ENCODE peak calls at places on chromosomes 12 and 14, in ten cellular contexts. One of them, this sample, is unnamed.

GRCh38 chr12:87368259-87368658 is 660.9 kb downstream of the C12orf50 start:
- DNase-seq in activated naive CD4-positive, alpha-beta T cell: no peak
- DNase-seq in SK-N-SH: no peak
- DNase-seq in NCI-H1092 treated with DMSO at 0.1 percent for 48 hours: peak
- DNase-seq in MM.1S: no peak
- DNase-seq in right atrium auricular region: no peak
- DNase-seq in iris pigment epithelial cell: no peak
- DNase-seq in GM10248: no peak
- DNase-seq in prostate gland: no peak
- DNase-seq in fibroblast of lung: no peak
- DNase-seq in this sample: no peak

GRCh38 chr14:51862171-51862838 is 1.9 kb downstream of the GNG2 start:
- DNase-seq in activated naive CD4-positive, alpha-beta T cell: no peak
- DNase-seq in SK-N-SH: no peak
- DNase-seq in NCI-H1092 treated with DMSO at 0.1 percent for 48 hours: peak
- DNase-seq in MM.1S: peak
- DNase-seq in right atrium auricular region: no peak
- DNase-seq in iris pigment epithelial cell: no peak
- DNase-seq in GM10248: no peak
- DNase-seq in prostate gland: no peak
- DNase-seq in fibroblast of lung: peak
- DNase-seq in this sample: no peak

GRCh38 chr14:74512431-74512830 is 18.9 kb downstream of the ISCA2 start:
- DNase-seq in activated naive CD4-positive, alpha-beta T cell: no peak
- DNase-seq in SK-N-SH: no peak
- DNase-seq in NCI-H1092 treated with DMSO at 0.1 percent for 48 hours: no peak
- DNase-seq in MM.1S: no peak
- DNase-seq in right atrium auricular region: no peak
- DNase-seq in iris pigment epithelial cell: no peak
- DNase-seq in GM10248: no peak
- DNase-seq in prostate gland: no peak
- DNase-seq in fibroblast of lung: no peak
- DNase-seq in this sample: no peak

GRCh38 chr14:79781882-79782281 is 429.4 kb downstream of the DIO2 start:
- DNase-seq in activated naive CD4-positive, alpha-beta T cell: no peak
- DNase-seq in SK-N-SH: no peak
- DNase-seq in NCI-H1092 treated with DMSO at 0.1 percent for 48 hours: no peak
- DNase-seq in MM.1S: no peak
- DNase-seq in right atrium auricular region: no peak
- DNase-seq in iris pigment epithelial cell: peak
- DNase-seq in GM10248: no peak
- DNase-seq in prostate gland: no peak
- DNase-seq in fibroblast of lung: peak
- DNase-seq in this sample: peak

GRCh38 chr14:85085981-85086380 is 444.0 kb upstream of the FLRT2 start:
- DNase-seq in activated naive CD4-positive, alpha-beta T cell: no peak
- DNase-seq in SK-N-SH: no peak
- DNase-seq in NCI-H1092 treated with DMSO at 0.1 percent for 48 hours: no peak
- DNase-seq in MM.1S: no peak
- DNase-seq in right atrium auricular region: no peak
- DNase-seq in iris pigment epithelial cell: no peak
- DNase-seq in GM10248: no peak
- DNase-seq in prostate gland: no peak
- DNase-seq in fibroblast of lung: no peak
- DNase-seq in this sample: peak

GRCh38 chr14:22218729-22219128 is 370.3 kb downstream of the DAD1 start:
- DNase-seq in activated naive CD4-positive, alpha-beta T cell: no peak
- DNase-seq in SK-N-SH: no peak
- DNase-seq in NCI-H1092 treated with DMSO at 0.1 percent for 48 hours: no peak
- DNase-seq in MM.1S: no peak
- DNase-seq in right atrium auricular region: no peak
- DNase-seq in iris pigment epithelial cell: no peak
- DNase-seq in GM10248: no peak
- DNase-seq in prostate gland: no peak
- DNase-seq in fibroblast of lung: no peak
- DNase-seq in this sample: no peak

GRCh38 chr12:108576660-108577234 is 14.4 kb downstream of the ISCU start:
- DNase-seq in activated naive CD4-positive, alpha-beta T cell: no peak
- DNase-seq in SK-N-SH: no peak
- DNase-seq in NCI-H1092 treated with DMSO at 0.1 percent for 48 hours: no peak
- DNase-seq in MM.1S: no peak
- DNase-seq in right atrium auricular region: no peak
- DNase-seq in iris pigment epithelial cell: no peak
- DNase-seq in GM10248: no peak
- DNase-seq in prostate gland: no peak
- DNase-seq in fibroblast of lung: peak
- DNase-seq in this sample: peak

GRCh38 chr14:99320105-99320572 is 48.1 kb upstream of the BCL11B start:
- DNase-seq in activated naive CD4-positive, alpha-beta T cell: peak
- DNase-seq in SK-N-SH: peak
- DNase-seq in NCI-H1092 treated with DMSO at 0.1 percent for 48 hours: peak
- DNase-seq in MM.1S: peak
- DNase-seq in right atrium auricular region: no peak
- DNase-seq in iris pigment epithelial cell: no peak
- DNase-seq in GM10248: peak
- DNase-seq in prostate gland: no peak
- DNase-seq in fibroblast of lung: peak
- DNase-seq in this sample: peak

GRCh38 chr12:103498990-103499389 is 3.2 kb upstream of the C12orf42 start:
- DNase-seq in activated naive CD4-positive, alpha-beta T cell: no peak
- DNase-seq in SK-N-SH: no peak
- DNase-seq in NCI-H1092 treated with DMSO at 0.1 percent for 48 hours: no peak
- DNase-seq in MM.1S: no peak
- DNase-seq in right atrium auricular region: no peak
- DNase-seq in iris pigment epithelial cell: no peak
- DNase-seq in GM10248: no peak
- DNase-seq in prostate gland: no peak
- DNase-seq in fibroblast of lung: no peak
- DNase-seq in this sample: no peak

GRCh38 chr14:93720076-93720815 is 68.0 kb downstream of the PRIMA1 start:
- DNase-seq in activated naive CD4-positive, alpha-beta T cell: no peak
- DNase-seq in SK-N-SH: no peak
- DNase-seq in NCI-H1092 treated with DMSO at 0.1 percent for 48 hours: no peak
- DNase-seq in MM.1S: no peak
- DNase-seq in right atrium auricular region: no peak
- DNase-seq in iris pigment epithelial cell: no peak
- DNase-seq in GM10248: no peak
- DNase-seq in prostate gland: no peak
- DNase-seq in fibroblast of lung: no peak
- DNase-seq in this sample: no peak

GRCh38 chr12:84507914-84508313 is 404.7 kb downstream of the SLC6A15 start:
- DNase-seq in activated naive CD4-positive, alpha-beta T cell: no peak
- DNase-seq in SK-N-SH: peak
- DNase-seq in NCI-H1092 treated with DMSO at 0.1 percent for 48 hours: peak
- DNase-seq in MM.1S: no peak
- DNase-seq in right atrium auricular region: no peak
- DNase-seq in iris pigment epithelial cell: no peak
- DNase-seq in GM10248: no peak
- DNase-seq in prostate gland: no peak
- DNase-seq in fibroblast of lung: no peak
- DNase-seq in this sample: no peak

GRCh38 chr12:106841471-106842302 is 67.2 kb downstream of the RIC8B start:
- DNase-seq in activated naive CD4-positive, alpha-beta T cell: no peak
- DNase-seq in SK-N-SH: peak
- DNase-seq in NCI-H1092 treated with DMSO at 0.1 percent for 48 hours: peak
- DNase-seq in MM.1S: peak
- DNase-seq in right atrium auricular region: no peak
- DNase-seq in iris pigment epithelial cell: peak
- DNase-seq in GM10248: peak
- DNase-seq in prostate gland: peak
- DNase-seq in fibroblast of lung: peak
- DNase-seq in this sample: peak

GRCh38 chr12:91239497-91239896 is 56.9 kb upstream of the DCN start:
- DNase-seq in activated naive CD4-positive, alpha-beta T cell: no peak
- DNase-seq in SK-N-SH: no peak
- DNase-seq in NCI-H1092 treated with DMSO at 0.1 percent for 48 hours: no peak
- DNase-seq in MM.1S: no peak
- DNase-seq in right atrium auricular region: no peak
- DNase-seq in iris pigment epithelial cell: peak
- DNase-seq in GM10248: no peak
- DNase-seq in prostate gland: no peak
- DNase-seq in fibroblast of lung: peak
- DNase-seq in this sample: no peak

GRCh38 chr12:20214286-20214685 is 154.1 kb upstream of the PDE3A start:
- DNase-seq in activated naive CD4-positive, alpha-beta T cell: no peak
- DNase-seq in SK-N-SH: no peak
- DNase-seq in NCI-H1092 treated with DMSO at 0.1 percent for 48 hours: no peak
- DNase-seq in MM.1S: no peak
- DNase-seq in right atrium auricular region: no peak
- DNase-seq in iris pigment epithelial cell: peak
- DNase-seq in GM10248: no peak
- DNase-seq in prostate gland: no peak
- DNase-seq in fibroblast of lung: peak
- DNase-seq in this sample: no peak

GRCh38 chr14:95077380-95077779 is 79.9 kb downstream of the DICER1 start:
- DNase-seq in activated naive CD4-positive, alpha-beta T cell: no peak
- DNase-seq in SK-N-SH: no peak
- DNase-seq in NCI-H1092 treated with DMSO at 0.1 percent for 48 hours: no peak
- DNase-seq in MM.1S: no peak
- DNase-seq in right atrium auricular region: peak
- DNase-seq in iris pigment epithelial cell: no peak
- DNase-seq in GM10248: no peak
- DNase-seq in prostate gland: no peak
- DNase-seq in fibroblast of lung: no peak
- DNase-seq in this sample: no peak

GRCh38 chr12:52899338-52900035 is 5.4 kb downstream of the KRT8 start:
- DNase-seq in activated naive CD4-positive, alpha-beta T cell: no peak
- DNase-seq in SK-N-SH: no peak
- DNase-seq in NCI-H1092 treated with DMSO at 0.1 percent for 48 hours: no peak
- DNase-seq in MM.1S: no peak
- DNase-seq in right atrium auricular region: no peak
- DNase-seq in iris pigment epithelial cell: no peak
- DNase-seq in GM10248: no peak
- DNase-seq in prostate gland: no peak
- DNase-seq in fibroblast of lung: no peak
- DNase-seq in this sample: no peak

GRCh38 chr12:113334786-113335539 is at the start of gene SLC8B1:
- DNase-seq in activated naive CD4-positive, alpha-beta T cell: peak
- DNase-seq in SK-N-SH: peak
- DNase-seq in NCI-H1092 treated with DMSO at 0.1 percent for 48 hours: peak
- DNase-seq in MM.1S: peak
- DNase-seq in right atrium auricular region: peak
- DNase-seq in iris pigment epithelial cell: peak
- DNase-seq in GM10248: peak
- DNase-seq in prostate gland: peak
- DNase-seq in fibroblast of lung: peak
- DNase-seq in this sample: peak

GRCh38 chr12:107145397-107145796 is 52.0 kb upstream of the CRY1 start:
- DNase-seq in activated naive CD4-positive, alpha-beta T cell: no peak
- DNase-seq in SK-N-SH: no peak
- DNase-seq in NCI-H1092 treated with DMSO at 0.1 percent for 48 hours: no peak
- DNase-seq in MM.1S: no peak
- DNase-seq in right atrium auricular region: no peak
- DNase-seq in iris pigment epithelial cell: peak
- DNase-seq in GM10248: no peak
- DNase-seq in prostate gland: no peak
- DNase-seq in fibroblast of lung: peak
- DNase-seq in this sample: peak

GRCh38 chr14:21300892-21301291 is 21.0 kb downstream of the RPGRIP1 start:
- DNase-seq in activated naive CD4-positive, alpha-beta T cell: no peak
- DNase-seq in SK-N-SH: peak
- DNase-seq in NCI-H1092 treated with DMSO at 0.1 percent for 48 hours: peak
- DNase-seq in MM.1S: no peak
- DNase-seq in right atrium auricular region: no peak
- DNase-seq in iris pigment epithelial cell: no peak
- DNase-seq in GM10248: peak
- DNase-seq in prostate gland: no peak
- DNase-seq in fibroblast of lung: peak
- DNase-seq in this sample: no peak

GRCh38 chr14:81533212-81533535 is 479 bp downstream of the SEL1L start:
- DNase-seq in activated naive CD4-positive, alpha-beta T cell: no peak
- DNase-seq in SK-N-SH: peak
- DNase-seq in NCI-H1092 treated with DMSO at 0.1 percent for 48 hours: no peak
- DNase-seq in MM.1S: no peak
- DNase-seq in right atrium auricular region: no peak
- DNase-seq in iris pigment epithelial cell: no peak
- DNase-seq in GM10248: no peak
- DNase-seq in prostate gland: no peak
- DNase-seq in fibroblast of lung: no peak
- DNase-seq in this sample: no peak

GRCh38 chr12:29428630-29429029 is 47.7 kb upstream of the ERGIC2 start:
- DNase-seq in activated naive CD4-positive, alpha-beta T cell: no peak
- DNase-seq in SK-N-SH: no peak
- DNase-seq in NCI-H1092 treated with DMSO at 0.1 percent for 48 hours: no peak
- DNase-seq in MM.1S: no peak
- DNase-seq in right atrium auricular region: no peak
- DNase-seq in iris pigment epithelial cell: peak
- DNase-seq in GM10248: peak
- DNase-seq in prostate gland: no peak
- DNase-seq in fibroblast of lung: peak
- DNase-seq in this sample: peak

GRCh38 chr12:13339538-13339937 is 143.0 kb downstream of the EMP1 start:
- DNase-seq in activated naive CD4-positive, alpha-beta T cell: no peak
- DNase-seq in SK-N-SH: no peak
- DNase-seq in NCI-H1092 treated with DMSO at 0.1 percent for 48 hours: no peak
- DNase-seq in MM.1S: no peak
- DNase-seq in right atrium auricular region: no peak
- DNase-seq in iris pigment epithelial cell: peak
- DNase-seq in GM10248: no peak
- DNase-seq in prostate gland: no peak
- DNase-seq in fibroblast of lung: peak
- DNase-seq in this sample: peak

GRCh38 chr14:58637391-58638230 is at the start of gene DACT1:
- DNase-seq in activated naive CD4-positive, alpha-beta T cell: no peak
- DNase-seq in SK-N-SH: peak
- DNase-seq in NCI-H1092 treated with DMSO at 0.1 percent for 48 hours: no peak
- DNase-seq in MM.1S: peak
- DNase-seq in right atrium auricular region: peak
- DNase-seq in iris pigment epithelial cell: peak
- DNase-seq in GM10248: peak
- DNase-seq in prostate gland: peak
- DNase-seq in fibroblast of lung: peak
- DNase-seq in this sample: peak